ENCODE peak calls at places on chromosomes 4 and X, in ten cellular contexts. One of them, this sample, is unnamed.

GRCh38 chrX:46260502-46260901 is 284.7 kb downstream of the ZNF674 start:
- DNase-seq in breast epithelium: no peak
- DNase-seq in sigmoid colon: no peak
- DNase-seq in upper lobe of left lung: no peak
- DNase-seq in stomach: no peak
- DNase-seq in spleen: no peak
- DNase-seq in Peyer's patch: no peak
- DNase-seq in lower leg skin: no peak
- DNase-seq in IMR-90: no peak
- DNase-seq in endothelial cell of umbilical vein: no peak
- DNase-seq in this sample: no peak

GRCh38 chr4:26692014-26692726 is 108.3 kb downstream of the TBC1D19 start:
- DNase-seq in upper lobe of left lung: no peak
- DNase-seq in stomach: no peak
- DNase-seq in IMR-90: peak; percentile 22
- DNase-seq in lower leg skin: no peak
- DNase-seq in endothelial cell of umbilical vein: no peak
- DNase-seq in sigmoid colon: no peak
- DNase-seq in spleen: no peak
- DNase-seq in breast epithelium: no peak
- DNase-seq in Peyer's patch: no peak
- DNase-seq in this sample: no peak

GRCh38 chr4:6909970-6910339 is 329 bp downstream of the TBC1D14 start:
- DNase-seq in IMR-90: no peak
- DNase-seq in spleen: peak; percentile 93
- DNase-seq in stomach: no peak
- DNase-seq in endothelial cell of umbilical vein: no peak
- DNase-seq in Peyer's patch: no peak
- DNase-seq in breast epithelium: no peak
- DNase-seq in sigmoid colon: no peak
- DNase-seq in upper lobe of left lung: peak; percentile 92
- DNase-seq in lower leg skin: no peak
- DNase-seq in this sample: no peak

GRCh38 chr4:122259849-122260248 is 107.7 kb downstream of the BLTP1 start:
- DNase-seq in IMR-90: no peak
- DNase-seq in upper lobe of left lung: no peak
- DNase-seq in Peyer's patch: no peak
- DNase-seq in lower leg skin: no peak
- DNase-seq in endothelial cell of umbilical vein: no peak
- DNase-seq in stomach: no peak
- DNase-seq in breast epithelium: no peak
- DNase-seq in spleen: no peak
- DNase-seq in sigmoid colon: no peak
- DNase-seq in this sample: no peak

GRCh38 chr4:111991797-111992196 is 153.5 kb upstream of the FAM241A start:
- DNase-seq in lower leg skin: no peak
- DNase-seq in upper lobe of left lung: no peak
- DNase-seq in stomach: no peak
- DNase-seq in Peyer's patch: no peak
- DNase-seq in sigmoid colon: no peak
- DNase-seq in spleen: no peak
- DNase-seq in endothelial cell of umbilical vein: peak; percentile 34
- DNase-seq in breast epithelium: no peak
- DNase-seq in IMR-90: peak; percentile 53
- DNase-seq in this sample: no peak

GRCh38 chrX:96410927-96411326 is 273.7 kb upstream of the DIAPH2 start:
- DNase-seq in stomach: no peak
- DNase-seq in upper lobe of left lung: no peak
- DNase-seq in breast epithelium: no peak
- DNase-seq in sigmoid colon: no peak
- DNase-seq in IMR-90: no peak
- DNase-seq in lower leg skin: no peak
- DNase-seq in spleen: no peak
- DNase-seq in Peyer's patch: no peak
- DNase-seq in endothelial cell of umbilical vein: no peak
- DNase-seq in this sample: no peak

GRCh38 chr4:26468977-26469376 is 21.3 kb downstream of the CCKAR start:
- DNase-seq in lower leg skin: peak; percentile 36
- DNase-seq in IMR-90: no peak
- DNase-seq in sigmoid colon: no peak
- DNase-seq in breast epithelium: no peak
- DNase-seq in stomach: no peak
- DNase-seq in upper lobe of left lung: no peak
- DNase-seq in Peyer's patch: no peak
- DNase-seq in spleen: no peak
- DNase-seq in endothelial cell of umbilical vein: no peak
- DNase-seq in this sample: no peak

GRCh38 chrX:100642296-100642695 is 1.7 kb upstream of the SRPX2 start:
- DNase-seq in lower leg skin: no peak
- DNase-seq in stomach: no peak
- DNase-seq in Peyer's patch: no peak
- DNase-seq in IMR-90: no peak
- DNase-seq in spleen: no peak
- DNase-seq in sigmoid colon: no peak
- DNase-seq in upper lobe of left lung: no peak
- DNase-seq in endothelial cell of umbilical vein: peak; percentile 19
- DNase-seq in breast epithelium: no peak
- DNase-seq in this sample: no peak

GRCh38 chr4:154086247-154086646 is 297.4 kb upstream of the SFRP2 start:
- DNase-seq in spleen: no peak
- DNase-seq in lower leg skin: no peak
- DNase-seq in endothelial cell of umbilical vein: no peak
- DNase-seq in IMR-90: no peak
- DNase-seq in upper lobe of left lung: no peak
- DNase-seq in Peyer's patch: no peak
- DNase-seq in stomach: no peak
- DNase-seq in breast epithelium: no peak
- DNase-seq in sigmoid colon: no peak
- DNase-seq in this sample: no peak

GRCh38 chr4:77154074-77154473 is 2.9 kb upstream of the CCNG2 start:
- DNase-seq in breast epithelium: no peak
- DNase-seq in IMR-90: no peak
- DNase-seq in upper lobe of left lung: no peak
- DNase-seq in lower leg skin: no peak
- DNase-seq in endothelial cell of umbilical vein: no peak
- DNase-seq in spleen: no peak
- DNase-seq in sigmoid colon: no peak
- DNase-seq in stomach: no peak
- DNase-seq in Peyer's patch: no peak
- DNase-seq in this sample: no peak

GRCh38 chr4:158914178-158914577 is 145.4 kb downstream of the FNIP2 start:
- DNase-seq in lower leg skin: no peak
- DNase-seq in sigmoid colon: no peak
- DNase-seq in Peyer's patch: no peak
- DNase-seq in spleen: no peak
- DNase-seq in upper lobe of left lung: no peak
- DNase-seq in endothelial cell of umbilical vein: peak; percentile 13
- DNase-seq in IMR-90: peak; percentile 84
- DNase-seq in breast epithelium: no peak
- DNase-seq in stomach: no peak
- DNase-seq in this sample: no peak

GRCh38 chr4:81606796-81607550 is 135.3 kb upstream of the RASGEF1B start:
- DNase-seq in stomach: no peak
- DNase-seq in spleen: no peak
- DNase-seq in breast epithelium: no peak
- DNase-seq in IMR-90: no peak
- DNase-seq in lower leg skin: no peak
- DNase-seq in upper lobe of left lung: no peak
- DNase-seq in sigmoid colon: no peak
- DNase-seq in endothelial cell of umbilical vein: no peak
- DNase-seq in Peyer's patch: no peak
- DNase-seq in this sample: no peak

GRCh38 chrX:127037179-127037578 is 217.7 kb downstream of the PRR32 start:
- DNase-seq in upper lobe of left lung: no peak
- DNase-seq in spleen: no peak
- DNase-seq in IMR-90: no peak
- DNase-seq in stomach: no peak
- DNase-seq in breast epithelium: no peak
- DNase-seq in endothelial cell of umbilical vein: no peak
- DNase-seq in Peyer's patch: no peak
- DNase-seq in lower leg skin: no peak
- DNase-seq in sigmoid colon: no peak
- DNase-seq in this sample: no peak

GRCh38 chrX:127038065-127038464 is 218.5 kb downstream of the PRR32 start:
- DNase-seq in upper lobe of left lung: no peak
- DNase-seq in spleen: no peak
- DNase-seq in breast epithelium: no peak
- DNase-seq in lower leg skin: no peak
- DNase-seq in stomach: no peak
- DNase-seq in IMR-90: no peak
- DNase-seq in endothelial cell of umbilical vein: no peak
- DNase-seq in Peyer's patch: no peak
- DNase-seq in sigmoid colon: no peak
- DNase-seq in this sample: no peak
- TF ChIP-seq CTCF in upper lobe of left lung: peak; percentile 19
- TF ChIP-seq CTCF in spleen: no peak
- TF ChIP-seq CTCF in breast epithelium: no peak
- TF ChIP-seq CTCF in lower leg skin: no peak
- TF ChIP-seq CTCF in stomach: no peak
- TF ChIP-seq CTCF in IMR-90: no peak
- TF ChIP-seq CTCF in endothelial cell of umbilical vein: no peak
- TF ChIP-seq CTCF in Peyer's patch: no peak
- TF ChIP-seq CTCF in sigmoid colon: no peak
- TF ChIP-seq CTCF in this sample: peak; percentile 26

GRCh38 chr4:101259876-101260275 is 87.5 kb downstream of the PPP3CA start:
- DNase-seq in sigmoid colon: no peak
- DNase-seq in IMR-90: peak; percentile 34
- DNase-seq in upper lobe of left lung: no peak
- DNase-seq in breast epithelium: no peak
- DNase-seq in endothelial cell of umbilical vein: peak; percentile 66
- DNase-seq in lower leg skin: no peak
- DNase-seq in stomach: no peak
- DNase-seq in spleen: no peak
- DNase-seq in Peyer's patch: no peak
- DNase-seq in this sample: no peak
- TF ChIP-seq POLR2A in sigmoid colon: no peak
- TF ChIP-seq POLR2A in IMR-90: no peak
- TF ChIP-seq POLR2A in upper lobe of left lung: no peak
- TF ChIP-seq POLR2A in breast epithelium: no peak
- TF ChIP-seq POLR2A in endothelial cell of umbilical vein: no peak
- TF ChIP-seq POLR2A in lower leg skin: no peak
- TF ChIP-seq POLR2A in stomach: no peak
- TF ChIP-seq POLR2A in spleen: no peak
- TF ChIP-seq POLR2A in Peyer's patch: no peak
- TF ChIP-seq POLR2A in this sample: no peak

GRCh38 chr4:72340803-72341431 is 228.1 kb downstream of the ADAMTS3 start:
- DNase-seq in upper lobe of left lung: no peak
- DNase-seq in spleen: no peak
- DNase-seq in lower leg skin: no peak
- DNase-seq in stomach: no peak
- DNase-seq in breast epithelium: no peak
- DNase-seq in endothelial cell of umbilical vein: no peak
- DNase-seq in IMR-90: peak; percentile 12
- DNase-seq in sigmoid colon: no peak
- DNase-seq in Peyer's patch: no peak
- DNase-seq in this sample: no peak
- TF ChIP-seq CTCF in upper lobe of left lung: no peak
- TF ChIP-seq CTCF in spleen: no peak
- TF ChIP-seq CTCF in lower leg skin: no peak
- TF ChIP-seq CTCF in stomach: no peak
- TF ChIP-seq CTCF in breast epithelium: no peak
- TF ChIP-seq CTCF in endothelial cell of umbilical vein: no peak
- TF ChIP-seq CTCF in IMR-90: no peak
- TF ChIP-seq CTCF in sigmoid colon: no peak
- TF ChIP-seq CTCF in Peyer's patch: no peak
- TF ChIP-seq CTCF in this sample: no peak

DNA sequence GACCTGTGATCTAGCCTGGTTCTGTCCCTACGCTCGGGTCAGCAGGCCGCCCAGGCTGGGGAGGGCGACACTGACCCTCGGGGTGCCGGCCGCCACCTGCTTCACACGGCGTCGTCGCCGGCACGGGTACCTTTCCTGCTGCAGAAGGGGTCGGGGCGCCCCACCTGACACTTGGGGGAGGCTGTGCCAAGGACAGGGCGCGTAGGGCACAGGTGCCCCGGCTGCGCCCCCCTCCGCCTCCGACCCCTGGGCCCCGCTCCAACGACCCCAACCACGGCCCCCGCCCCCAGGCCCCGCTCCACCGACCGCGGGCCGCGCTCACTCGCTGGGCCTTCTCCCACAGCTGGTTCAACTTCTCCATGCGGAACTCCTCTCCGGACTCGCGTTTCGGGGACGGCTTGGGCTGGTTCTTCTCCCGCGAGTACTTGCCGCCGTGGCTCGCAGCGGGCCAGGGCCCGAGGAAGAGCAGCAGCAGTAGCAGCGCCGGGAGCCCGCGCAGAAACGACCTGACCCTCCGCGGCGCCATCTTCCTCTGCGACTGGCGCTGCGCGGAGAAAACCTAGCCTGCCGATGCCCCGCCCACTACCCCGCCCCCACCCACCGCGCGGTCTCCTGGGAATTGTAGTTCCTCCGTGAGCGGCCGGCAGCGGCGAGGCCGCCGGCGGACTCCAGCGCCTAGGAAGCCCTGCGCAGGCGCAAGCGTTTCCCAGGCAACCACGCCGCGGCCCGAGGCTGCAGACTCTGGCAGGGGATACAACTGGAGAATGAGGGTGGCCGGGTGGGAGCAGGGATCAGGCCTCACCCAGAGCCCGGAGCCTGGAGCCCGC is at the start of gene LRPAP1:
- DNase-seq in stomach: peak; percentile 93
- DNase-seq in sigmoid colon: peak; percentile 95
- DNase-seq in endothelial cell of umbilical vein: peak; percentile 92
- DNase-seq in lower leg skin: peak; percentile 98
- DNase-seq in IMR-90: peak; percentile 82
- DNase-seq in Peyer's patch: peak; percentile 95
- DNase-seq in upper lobe of left lung: peak; percentile 99
- DNase-seq in breast epithelium: peak; percentile 84
- DNase-seq in spleen: peak; percentile 98
- DNase-seq in this sample: peak; percentile 97
- TF ChIP-seq POLR2A in stomach: peak; percentile 85
- TF ChIP-seq POLR2A in sigmoid colon: peak; percentile 90
- TF ChIP-seq POLR2A in endothelial cell of umbilical vein: peak; percentile 90
- TF ChIP-seq POLR2A in lower leg skin: no peak
- TF ChIP-seq POLR2A in IMR-90: peak; percentile 97
- TF ChIP-seq POLR2A in Peyer's patch: peak; percentile 93
- TF ChIP-seq POLR2A in upper lobe of left lung: peak; percentile 89
- TF ChIP-seq POLR2A in breast epithelium: peak; percentile 79
- TF ChIP-seq POLR2A in spleen: peak; percentile 37
- TF ChIP-seq POLR2A in this sample: peak; percentile 78

GRCh38 chr4:180169966-180170365 is 2073.2 kb upstream of the TENM3 start:
- DNase-seq in sigmoid colon: no peak
- DNase-seq in Peyer's patch: no peak
- DNase-seq in lower leg skin: no peak
- DNase-seq in endothelial cell of umbilical vein: no peak
- DNase-seq in spleen: no peak
- DNase-seq in upper lobe of left lung: no peak
- DNase-seq in stomach: no peak
- DNase-seq in breast epithelium: no peak
- DNase-seq in IMR-90: no peak
- DNase-seq in this sample: no peak
- TF ChIP-seq CTCF in sigmoid colon: no peak
- TF ChIP-seq CTCF in Peyer's patch: no peak
- TF ChIP-seq CTCF in lower leg skin: no peak
- TF ChIP-seq CTCF in endothelial cell of umbilical vein: no peak
- TF ChIP-seq CTCF in spleen: no peak
- TF ChIP-seq CTCF in upper lobe of left lung: no peak
- TF ChIP-seq CTCF in stomach: no peak
- TF ChIP-seq CTCF in breast epithelium: no peak
- TF ChIP-seq CTCF in IMR-90: no peak
- TF ChIP-seq CTCF in this sample: no peak